ENCODE peak calls at places on chromosomes 11 and 22, in eight cellular contexts. M is OCI-M1; D is H54; B is psoas muscle; X is RWPE1; H is NCI-H446 treated with DMSO at 0.1 percent for 48 hours; L is stimulated activated CD4-positive, alpha-beta T cell treated with anti-CD3 and anti-CD28 coated beads, Interleukin-1b, Interleukin-23, amount 100 ng/mL, for 24 hours; P is lower leg skin. E is an unnamed sample.

GRCh38 chr22:43314611-43315010 is 28.6 kb downstream of the SCUBE1 start:
- DNase-seq in X (no peak), D (no peak), M (no peak), B (no peak), P (no peak), L (no peak), H (no peak), E (no peak)

GRCh38 chr22:24392218-24392931 is 35.0 kb upstream of the ADORA2A start:
- DNase-seq in D (no peak), L (no peak), M (no peak), P (no peak), H (no peak), X (no peak), B (no peak), E (no peak)

GRCh38 chr11:69444381-69445130 is 36.9 kb upstream of the LINC01488 start:
- DNase-seq in H (no peak), M (peak), L (no peak), X (peak), B (peak), D (no peak), P (peak), E (no peak)

GRCh38 chr11:104343578-104343977 is 179.6 kb upstream of the PDGFD start:
- DNase-seq in X (peak), L (no peak), P (no peak), D (no peak), M (peak), H (no peak), B (no peak), E (no peak)

GRCh38 chr11:433641-434040 is 8.2 kb downstream of the ANO9 start:
- DNase-seq in M (no peak), D (no peak), H (no peak), B (peak), X (no peak), P (no peak), L (no peak), E (no peak)

GRCh38 chr22:20243545-20244249 is 24.4 kb downstream of the RTN4R start:
- DNase-seq in X (peak), H (peak), M (peak), L (peak), D (peak), P (peak), B (no peak), E (peak)

GRCh38 chr11:57349491-57350274 is 11.5 kb downstream of the P2RX3 start:
- DNase-seq in X (peak), M (peak), H (no peak), L (peak), P (no peak), D (peak), B (peak), E (peak)

GRCh38 chr11:57964660-57965059 is 59.0 kb upstream of the OR9Q1 start:
- DNase-seq in M (peak), D (no peak), X (no peak), B (no peak), P (no peak), H (no peak), L (no peak), E (no peak)

GRCh38 chr22:31490496-31490925 is 869 bp upstream of the EIF4ENIF1 start:
- DNase-seq in L (peak), P (peak), B (peak), M (peak), H (no peak), D (peak), X (peak), E (no peak)

GRCh38 chr11:74677131-74677530 is 54.1 kb downstream of the CHRDL2 start:
- DNase-seq in P (no peak), B (no peak), L (no peak), D (no peak), H (no peak), M (no peak), X (no peak), E (no peak)

GRCh38 chr11:11513438-11513837 is 108.4 kb downstream of the GALNT18 start:
- DNase-seq in P (no peak), L (no peak), M (no peak), X (no peak), H (no peak), B (no peak), D (no peak), E (no peak)

GRCh38 chr11:119846374-119846773 is 117.4 kb upstream of the NECTIN1 start:
- DNase-seq in L (no peak), M (no peak), B (no peak), P (no peak), D (no peak), X (no peak), H (no peak), E (no peak)

GRCh38 chr11:66979336-66979980 is 4.4 kb downstream of the C11orf86 start:
- DNase-seq in M (no peak), X (no peak), L (no peak), H (no peak), P (no peak), D (no peak), B (no peak), E (no peak)

GRCh38 chr11:62854825-62855570 is 15.6 kb upstream of the WDR74 start:
- DNase-seq in L (no peak), X (no peak), H (no peak), M (peak), B (no peak), D (no peak), P (no peak), E (no peak)

GRCh38 chr22:37260939-37261338 is 16.9 kb upstream of the RAC2 start:
- DNase-seq in H (no peak), P (peak), X (peak), D (peak), M (peak), L (no peak), B (peak), E (no peak)

GRCh38 chr22:19824197-19825015 is 30.3 kb downstream of the GNB1L start:
- DNase-seq in X (peak), M (no peak), B (no peak), D (no peak), H (no peak), P (no peak), L (no peak), E (no peak)

GRCh38 chr11:113690619-113691569 is 15.2 kb downstream of the TMPRSS5 start:
- DNase-seq in B (peak), M (peak), H (no peak), L (no peak), P (no peak), X (peak), D (peak), E (no peak)

GRCh38 chr11:6544921-6545850 is 48.1 kb downstream of the DNHD1 start:
- DNase-seq in B (no peak), X (no peak), H (no peak), L (no peak), P (no peak), M (no peak), D (peak), E (no peak)

E was measured in NCI-H187.